ENCODE peak calls at places on chromosome 10, in seven cellular contexts. I is GOT3; U is NCI-H460; O is NCI-H1092 treated with DMSO at 0.1 percent for 48 hours; V is activated CD4-positive, CD25-positive, alpha-beta regulatory T cell treated with anti-CD3 and anti-CD28 coated beads, Interleukin-2, amount 50 U/mL, for 72 hours; W is HFF-Myc; G is RPMI7951. E is an unnamed sample.

GRCh38 chr10:11875183-11875498 is 52.0 kb downstream of the PROSER2 start:
- DNase-seq in I (no peak), U (no peak), O (no peak), V (no peak), W (no peak), G (no peak), E (no peak)

GRCh38 chr10:3091346-3091787 is 24.0 kb downstream of the PFKP start:
- DNase-seq in I (no peak), U (no peak), O (no peak), V (no peak), W (no peak), G (peak; percentile 75), E (no peak)

GRCh38 chr10:103445767-103446567 is 6.2 kb downstream of the CALHM2 start:
- DNase-seq in I (no peak), U (no peak), O (no peak), V (no peak), W (no peak), G (peak; percentile 80), E (no peak)

GRCh38 chr10:117133273-117134083 is 4.6 kb downstream of the VAX1 start:
- DNase-seq in I (no peak), U (no peak), O (no peak), V (no peak), W (no peak), G (no peak), E (no peak)

GRCh38 chr10:48608279-48608681 is 3.4 kb upstream of the ARHGAP22 start:
- DNase-seq in I (no peak), U (peak; percentile 26), O (peak; percentile 41), V (no peak), W (no peak), G (no peak), E (peak; percentile 80)

GRCh38 chr10:33661580-33662269 is 327.3 kb upstream of the NRP1 start:
- DNase-seq in I (no peak), U (no peak), O (peak; percentile 39), V (no peak), W (peak; percentile 94), G (peak; percentile 100), E (no peak)

GRCh38 chr10:49161411-49161997 is 26.7 kb downstream of the TMEM273 start:
- DNase-seq in I (no peak), U (no peak), O (peak; percentile 50), V (no peak), W (no peak), G (peak; percentile 66), E (peak; percentile 36)

GRCh38 chr10:80416401-80417098 is 8.2 kb downstream of the PRXL2A start:
- DNase-seq in I (no peak), U (no peak), O (peak; percentile 19), V (no peak), W (no peak), G (no peak), E (no peak)

GRCh38 chr10:74081192-74081803 is 69.3 kb downstream of the AP3M1 start:
- DNase-seq in I (no peak), U (peak; percentile 61), O (peak; percentile 64), V (no peak), W (no peak), G (peak; percentile 63), E (peak; percentile 61)

GRCh38 chr10:93461807-93462178 is 20.3 kb downstream of the MYOF start:
- DNase-seq in I (no peak), U (no peak), O (peak; percentile 75), V (no peak), W (no peak), G (peak; percentile 78), E (peak; percentile 48)

GRCh38 chr10:108303149-108303548 is 1138.6 kb upstream of the SORCS1 start:
- DNase-seq in I (no peak), U (no peak), O (no peak), V (no peak), W (no peak), G (peak; percentile 70), E (no peak)

GRCh38 chr10:63206997-63207952 is 74.1 kb downstream of the NRBF2 start:
- DNase-seq in I (no peak), U (no peak), O (no peak), V (no peak), W (peak; percentile 62), G (peak; percentile 76), E (no peak)

GRCh38 chr10:132257271-132257670 is 50.5 kb downstream of the STK32C start:
- DNase-seq in I (no peak), U (no peak), O (no peak), V (no peak), W (peak; percentile 19), G (peak; percentile 61), E (no peak)

GRCh38 chr10:132899054-132899750 is 43.2 kb downstream of the CFAP46 start:
- DNase-seq in I (no peak), U (no peak), O (no peak), V (no peak), W (no peak), G (no peak), E (no peak)

GRCh38 chr10:31808258-31809218 is 120.1 kb downstream of the ARHGAP12 start:
- DNase-seq in I (no peak), U (peak; percentile 39), O (peak; percentile 38), V (no peak), W (peak; percentile 53), G (peak; percentile 88), E (peak; percentile 78)

GRCh38 chr10:46299531-46300366 is 13.0 kb downstream of the ANTXRL start:
- DNase-seq in I (no peak), U (no peak), O (no peak), V (no peak), W (no peak), G (no peak), E (peak; percentile 74)

GRCh38 chr10:112695539-112695938 is 248.5 kb downstream of the VTI1A start:
- DNase-seq in I (no peak), U (no peak), O (no peak), V (no peak), W (no peak), G (no peak), E (no peak)

GRCh38 chr10:28393956-28394568 is 91.2 kb upstream of the MPP7 start:
- DNase-seq in I (no peak), U (peak; percentile 55), O (peak; percentile 50), V (peak; percentile 61), W (peak; percentile 51), G (peak; percentile 51), E (peak; percentile 68)

GRCh38 chr10:86900955-86901354 is 56.5 kb downstream of the MMRN2 start:
- DNase-seq in I (no peak), U (no peak), O (no peak), V (no peak), W (no peak), G (no peak), E (no peak)

GRCh38 chr10:44195120-44196007 is 189.5 kb downstream of the CXCL12 start:
- DNase-seq in I (peak; percentile 30), U (no peak), O (no peak), V (no peak), W (peak; percentile 82), G (peak; percentile 97), E (no peak)

GRCh38 chr10:1043532-1043995 is 5.4 kb downstream of the IDI1 start:
- DNase-seq in I (no peak), U (no peak), O (no peak), V (no peak), W (no peak), G (no peak), E (peak; percentile 88)

GRCh38 chr10:102644066-102644645 is at the start of gene TRIM8:
- DNase-seq in I (no peak), U (peak; percentile 29), O (peak; percentile 41), V (peak; percentile 70), W (no peak), G (peak; percentile 47), E (peak; percentile 67)

GRCh38 chr10:69883256-69883655 is 81.5 kb downstream of the COL13A1 start:
- DNase-seq in I (no peak), U (no peak), O (peak; percentile 28), V (no peak), W (no peak), G (no peak), E (no peak)

E was measured in NAMALWA.